ENCODE peak calls at places on chromosomes 6 and 20, in five cellular contexts. B, M, K, Y and Q are unnamed samples.

GRCh38 chr6:127266178-127266891 is at the start of gene RNF146:
- DNase-seq in K (peak; percentile 83), M (peak; percentile 65), B (peak; percentile 71), Y (peak; percentile 88), Q (peak; percentile 88)

GRCh38 chr6:157376241-157376640 is 4.7 kb upstream of the ZDHHC14 start:
- DNase-seq in K (no peak), Y (no peak), B (no peak), M (no peak), Q (no peak)

GRCh38 chr6:104685871-104686549 is 173.7 kb downstream of the HACE1 start:
- DNase-seq in Y (no peak), B (no peak), K (no peak), M (no peak), Q (no peak)

GRCh38 chr6:157258878-157259277 is 64.4 kb downstream of the TMEM242 start:
- DNase-seq in M (no peak), B (no peak), K (no peak), Y (no peak), Q (no peak)

GRCh38 chr20:56348746-56349145 is 10.0 kb upstream of the FAM210B start:
- DNase-seq in M (no peak), B (no peak), Y (no peak), K (no peak), Q (no peak)

GRCh38 chr20:19964289-19965263 is 52.6 kb upstream of the NAA20 start:
- DNase-seq in B (no peak), K (peak; percentile 54), Y (peak; percentile 9), M (peak; percentile 78), Q (peak; percentile 83)

GRCh38 chr6:140480852-140481251 is 1106.4 kb upstream of the CITED2 start:
- DNase-seq in K (no peak), M (no peak), Y (peak; percentile 13), B (no peak), Q (no peak)

GRCh38 chr6:112906737-112907136 is 559.6 kb downstream of the RFPL4B start:
- DNase-seq in Y (no peak), M (no peak), B (no peak), K (no peak), Q (no peak)

GRCh38 chr6:100470721-100471120 is 6.0 kb upstream of the SIM1 start:
- DNase-seq in K (no peak), M (no peak), B (no peak), Y (no peak), Q (no peak)

GRCh38 chr6:31402324-31403282 is 792 bp upstream of the MICA start:
- DNase-seq in K (peak; percentile 37), B (no peak), Y (peak; percentile 52), M (no peak), Q (no peak)

GRCh38 chr20:51487525-51488279 is 54.8 kb downstream of the NFATC2 start:
- DNase-seq in B (no peak), K (no peak), Y (peak; percentile 39), M (peak; percentile 52), Q (no peak)

GRCh38 chr20:51749674-51750036 is 18.5 kb downstream of the ATP9A start:
- DNase-seq in Y (no peak), K (no peak), B (no peak), M (no peak), Q (no peak)

GRCh38 chr6:156582509-156582992 is 194.6 kb upstream of the ARID1B start:
- DNase-seq in B (no peak), K (no peak), M (no peak), Y (no peak), Q (no peak)

GRCh38 chr20:24148372-24148771 is 159.8 kb upstream of the GGTLC1 start:
- DNase-seq in Y (no peak), K (no peak), B (no peak), M (no peak), Q (no peak)

GRCh38 chr6:40417031-40417430 is 170.1 kb downstream of the LRFN2 start:
- DNase-seq in B (no peak), K (no peak), Y (no peak), M (no peak), Q (no peak)

GRCh38 chr6:143264291-143264834 is 186.1 kb downstream of the ADAT2 start:
- DNase-seq in K (no peak), B (no peak), M (no peak), Y (peak; percentile 7), Q (no peak)

GRCh38 chr6:78483546-78483945 is 383.8 kb upstream of the IRAK1BP1 start:
- DNase-seq in K (no peak), Y (no peak), B (no peak), M (no peak), Q (no peak)

GRCh38 chr6:43298565-43299337 is 691 bp downstream of the SLC22A7 start:
- DNase-seq in B (no peak), K (no peak), Y (no peak), M (no peak), Q (no peak)

GRCh38 chr6:109079981-109080380 is 14.7 kb downstream of the SESN1 start:
- DNase-seq in B (no peak), M (no peak), K (no peak), Y (no peak), Q (no peak)

GRCh38 chr6:166424431-166424830 is 41.7 kb upstream of the MPC1 start:
- DNase-seq in M (no peak), Y (no peak), B (no peak), K (no peak), Q (no peak)

GRCh38 chr20:38692436-38693411 is 31.6 kb upstream of the SLC32A1 start:
- DNase-seq in M (no peak), Y (peak; percentile 86), B (no peak), K (peak; percentile 44), Q (no peak)

GRCh38 chr6:11050735-11051134 is 6.6 kb upstream of the ELOVL2 start:
- DNase-seq in Y (no peak), K (no peak), M (no peak), B (no peak), Q (no peak)

GRCh38 chr6:57029213-57029612 is 17.3 kb upstream of the KIAA1586 start:
- DNase-seq in M (no peak), K (no peak), B (no peak), Y (no peak), Q (no peak)

GRCh38 chr6:2876210-2877056 is 26.7 kb downstream of the SERPINB9 start:
- DNase-seq in M (peak; percentile 74), Y (no peak), K (peak; percentile 57), B (no peak), Q (no peak)

GRCh38 chr6:111603648-111604047 is 2.0 kb downstream of the TRAF3IP2 start:
- DNase-seq in M (no peak), B (no peak), Y (peak; percentile 22), K (no peak), Q (no peak)

GRCh38 chr6:129009856-129010255 is 126.9 kb downstream of the LAMA2 start:
- DNase-seq in Y (no peak), K (no peak), M (no peak), B (no peak), Q (no peak)

GRCh38 chr20:45415822-45416637 is at the start of gene PIGT:
- DNase-seq in Y (peak; percentile 93), K (peak; percentile 89), B (peak; percentile 72), M (peak; percentile 81), Q (peak; percentile 93)
- TF ChIP-seq EP300 in Y (no peak), K (no peak), B (peak; percentile 58), M (no peak), Q (no peak)

DNA sequence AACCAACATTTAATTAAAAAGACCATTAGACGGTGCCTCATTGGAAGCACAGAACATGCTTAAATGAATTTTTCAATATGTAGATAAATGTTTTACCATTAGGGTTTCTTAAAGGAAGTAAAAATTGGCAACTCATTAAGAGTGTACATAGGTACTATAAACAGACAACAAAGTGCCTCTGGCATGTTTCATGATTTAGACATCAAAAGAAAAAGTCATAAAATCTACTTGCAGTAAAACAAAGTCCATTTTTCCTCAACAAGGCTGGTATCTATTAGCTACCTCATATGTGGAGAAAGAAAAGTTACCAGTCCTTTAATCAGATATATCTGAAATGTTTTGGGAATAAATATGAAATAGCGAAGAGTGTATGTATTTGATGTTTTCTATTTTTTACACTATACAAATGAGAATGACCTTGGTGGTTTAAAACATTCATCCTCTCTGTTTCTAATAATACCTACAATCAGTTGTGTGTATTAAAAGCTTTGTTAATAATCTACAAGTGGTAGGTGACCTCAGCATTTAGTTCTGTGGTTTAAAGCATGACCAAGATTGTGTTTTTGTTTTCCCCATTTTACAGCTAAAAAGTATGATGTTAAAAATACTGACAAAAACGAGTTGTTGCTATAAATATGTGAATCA is 87.5 kb downstream of the HDGFL1 start:
- DNase-seq in Y (no peak), M (no peak), K (no peak), B (no peak), Q (no peak)
- TF ChIP-seq EP300 in Y (no peak), M (no peak), K (no peak), B (no peak), Q (no peak)

GRCh38 chr20:43981535-43981934 is 66.9 kb downstream of the TOX2 start:
- DNase-seq in B (no peak), K (no peak), M (no peak), Y (no peak), Q (no peak)

GRCh38 chr20:43983904-43984361 is 69.3 kb downstream of the TOX2 start:
- DNase-seq in M (no peak), B (no peak), Y (no peak), K (no peak), Q (no peak)

GRCh38 chr20:43982886-43983285 is 68.2 kb downstream of the TOX2 start:
- DNase-seq in M (no peak), B (no peak), Y (no peak), K (no peak), Q (peak; percentile 7)

GRCh38 chr20:43983359-43983758 is 68.7 kb downstream of the TOX2 start:
- DNase-seq in K (no peak), M (no peak), B (no peak), Y (peak; percentile 67), Q (peak; percentile 31)

DNA sequence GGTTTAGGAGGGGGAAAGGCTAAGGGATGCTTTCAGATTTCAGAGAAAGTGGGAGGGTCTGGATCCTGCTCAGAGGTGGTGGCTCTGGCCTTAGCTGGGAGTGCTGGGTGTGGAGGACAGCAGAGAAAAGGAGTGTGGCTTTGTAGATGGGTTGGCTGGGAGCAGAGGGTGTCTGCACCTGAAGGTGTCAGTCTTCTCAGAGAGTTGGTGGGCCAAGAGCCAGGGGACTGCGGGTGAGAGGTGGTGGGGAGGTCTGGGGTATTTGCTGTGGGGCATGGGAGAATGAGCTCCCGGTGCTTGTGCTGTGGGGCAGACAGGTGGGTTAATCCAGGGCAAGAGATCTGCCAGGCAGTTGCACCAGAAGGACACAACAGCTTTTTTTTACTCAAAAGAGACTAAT is 67.4 kb downstream of the TOX2 start:
- DNase-seq in Y (no peak), K (no peak), M (no peak), B (no peak), Q (peak; percentile 58)
- TF ChIP-seq EP300 in Y (no peak), K (no peak), M (no peak), B (no peak), Q (no peak)

DNA sequence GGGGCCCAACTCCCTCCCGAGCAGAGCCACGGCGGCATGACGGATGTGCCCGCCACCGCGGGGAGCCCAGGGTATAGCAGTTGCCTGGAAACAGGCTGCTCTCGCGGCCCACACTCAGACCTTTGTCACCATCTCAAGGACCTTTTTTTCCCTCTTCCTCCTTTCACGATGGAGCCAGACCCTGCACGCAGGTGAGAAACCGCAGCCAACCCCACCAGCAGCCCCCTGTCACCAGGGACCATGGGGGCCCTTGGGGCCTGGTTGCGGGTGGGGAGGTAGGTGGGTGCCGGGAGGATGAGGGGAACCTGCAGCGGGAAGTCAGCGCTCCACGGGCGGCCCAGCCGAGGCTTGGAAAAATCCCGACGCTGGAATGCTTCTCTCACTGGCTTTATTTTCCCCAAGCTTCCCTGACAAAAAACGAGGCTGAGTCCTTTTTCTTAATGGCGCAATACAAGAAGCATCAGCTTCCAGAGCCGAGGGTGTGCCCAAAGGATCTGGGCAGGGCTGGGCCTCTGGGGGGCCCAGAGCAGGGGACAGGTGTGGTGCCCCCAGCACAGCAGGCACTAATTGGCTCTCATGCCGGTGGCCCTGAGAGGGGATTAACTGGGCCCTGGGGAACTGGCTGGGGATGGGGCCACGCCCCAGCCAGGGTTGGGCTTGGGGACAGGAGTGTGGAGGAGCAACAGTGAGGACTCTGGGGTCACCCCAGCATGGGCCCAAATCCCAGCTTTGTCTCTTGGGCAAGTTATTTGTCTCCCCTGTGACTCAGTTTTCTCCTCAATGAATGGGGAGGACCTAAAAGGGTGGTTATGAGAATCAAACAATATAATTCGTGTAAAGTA is 23.9 kb downstream of the NOL4L start:
- DNase-seq in K (no peak), Y (no peak), M (no peak), B (no peak), Q (no peak)
- TF ChIP-seq EP300 in K (no peak), Y (no peak), M (no peak), B (no peak), Q (no peak)